ENCODE peak calls at places on chromosomes 4 and X, in four cellular contexts. D is uterus; V is CD8-positive, alpha-beta T cell; L is thyroid gland. N is an unnamed sample.
A peak's percentile ranks its signal among the peaks of the same experiment; 100 is the strongest.

GRCh38 chr4:156672492-156672891 is 299.1 kb downstream of the PDGFC start:
- DNase-seq in V (no peak), L (no peak), D (no peak), N (no peak)

GRCh38 chr4:158020734-158021346 is 152.0 kb downstream of the GASK1B start:
- DNase-seq in L (no peak), D (peak; percentile 65), V (no peak), N (no peak)

GRCh38 chrX:150503898-150504219 is 64.6 kb upstream of the MTM1 start:
- DNase-seq in D (no peak), L (peak; percentile 26), V (no peak), N (no peak)

GRCh38 chr4:99008051-99008450 is 12.5 kb downstream of the METAP1 start:
- DNase-seq in L (no peak), V (no peak), D (no peak), N (no peak)

GRCh38 chr4:86452323-86452995 is 92.6 kb upstream of the MAPK10 start:
- DNase-seq in D (peak; percentile 58), V (no peak), L (no peak), N (no peak)

GRCh38 chrX:40147399-40148188 is 49.8 kb upstream of the BCOR start:
- DNase-seq in V (no peak), L (no peak), D (no peak), N (peak; percentile 14)

GRCh38 chr4:53905935-53906377 is 158.4 kb downstream of the CHIC2 start:
- DNase-seq in D (peak; percentile 51), V (no peak), L (peak; percentile 60), N (no peak)

GRCh38 chr4:87219648-87220093 is 747 bp downstream of the KLHL8 start:
- DNase-seq in V (peak; percentile 8), D (peak; percentile 33), L (peak; percentile 52), N (no peak)

GRCh38 chrX:9885150-9885549 is 82.0 kb upstream of the CLDN34 start:
- DNase-seq in V (peak; percentile 2), D (no peak), L (peak; percentile 59), N (peak; percentile 62)

GRCh38 chrX:86455495-86455894 is 307.2 kb downstream of the DACH2 start:
- DNase-seq in D (no peak), V (no peak), L (no peak), N (no peak)

GRCh38 chrX:130144509-130144908 is 21.1 kb downstream of the AIFM1 start:
- DNase-seq in D (no peak), L (no peak), V (no peak), N (no peak)

GRCh38 chr4:173333658-173334084 is 487 bp downstream of the HMGB2 start:
- DNase-seq in L (peak; percentile 70), V (no peak), D (peak; percentile 63), N (peak; percentile 46)

GRCh38 chrX:140817943-140818342 is 108.4 kb downstream of the LINC00632 start:
- DNase-seq in V (no peak), L (no peak), D (no peak), N (peak; percentile 9)

GRCh38 chr4:1207157-1207470 is 34.7 kb upstream of the SPON2 start:
- DNase-seq in L (no peak), V (no peak), D (no peak), N (no peak)

GRCh38 chrX:96436105-96436504 is 248.5 kb upstream of the DIAPH2 start:
- DNase-seq in L (no peak), D (no peak), V (no peak), N (no peak)

GRCh38 chrX:10617186-10617963 is 3.0 kb downstream of the MID1 start:
- DNase-seq in V (no peak), L (no peak), D (no peak), N (no peak)

GRCh38 chr4:119118397-119118796 is 17.2 kb upstream of the MYOZ2 start:
- DNase-seq in D (no peak), L (no peak), V (no peak), N (no peak)

GRCh38 chr4:143531368-143531767 is 17.9 kb downstream of the SMARCA5 start:
- DNase-seq in D (no peak), L (no peak), V (no peak), N (no peak)

GRCh38 chr4:7526491-7526890 is 91.8 kb upstream of the PSAPL1 start:
- DNase-seq in D (no peak), V (no peak), L (no peak), N (no peak)
- TF ChIP-seq CTCF in D (no peak), V (no peak), L (no peak), N (no peak)

GRCh38 chr4:112173593-112174559 is 28.6 kb downstream of the FAM241A start:
- DNase-seq in L (no peak), D (no peak), V (no peak), N (no peak)
- TF ChIP-seq CTCF in L (no peak), D (no peak), V (no peak), N (no peak)

DNA sequence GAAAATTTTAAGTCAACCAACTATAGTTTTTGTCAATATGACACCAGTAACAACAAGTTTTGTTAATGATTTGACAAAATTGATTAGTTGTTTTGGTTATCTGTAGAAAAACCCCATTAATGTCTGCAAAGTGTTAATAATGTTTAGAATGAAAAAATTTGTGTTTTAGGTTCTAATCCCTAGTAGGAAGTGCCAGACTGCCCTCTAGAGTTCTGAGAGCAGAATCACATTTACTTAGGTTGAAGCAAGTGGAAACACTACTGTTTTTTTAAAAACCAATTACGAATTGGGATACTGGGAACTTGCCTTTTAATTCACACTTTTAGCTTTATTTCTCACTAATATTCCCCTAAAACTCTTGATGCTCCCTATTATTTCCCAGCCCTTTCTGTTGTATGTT is 101.1 kb upstream of the CYLC1 start:
- DNase-seq in D (no peak), L (no peak), V (no peak), N (no peak)
- TF ChIP-seq CTCF in D (no peak), L (no peak), V (no peak), N (peak; percentile 29)

GRCh38 chrX:119784747-119785446 is 6.5 kb downstream of the RPL39 start:
- DNase-seq in V (peak; percentile 15), D (no peak), L (peak; percentile 2), N (peak; percentile 39)
- TF ChIP-seq CTCF in V (peak; percentile 47), D (no peak), L (no peak), N (peak; percentile 25)

GRCh38 chr4:23934223-23934622 is 44.4 kb upstream of the PPARGC1A start:
- DNase-seq in V (no peak), L (no peak), D (no peak), N (no peak)

GRCh38 chr4:23932935-23933334 is 43.1 kb upstream of the PPARGC1A start:
- DNase-seq in V (no peak), D (no peak), L (no peak), N (no peak)

GRCh38 chr4:23937173-23937572 is 47.3 kb upstream of the PPARGC1A start:
- DNase-seq in V (no peak), D (no peak), L (no peak), N (no peak)

GRCh38 chr4:23932186-23932585 is 42.3 kb upstream of the PPARGC1A start:
- DNase-seq in D (no peak), L (no peak), V (no peak), N (no peak)

DNA sequence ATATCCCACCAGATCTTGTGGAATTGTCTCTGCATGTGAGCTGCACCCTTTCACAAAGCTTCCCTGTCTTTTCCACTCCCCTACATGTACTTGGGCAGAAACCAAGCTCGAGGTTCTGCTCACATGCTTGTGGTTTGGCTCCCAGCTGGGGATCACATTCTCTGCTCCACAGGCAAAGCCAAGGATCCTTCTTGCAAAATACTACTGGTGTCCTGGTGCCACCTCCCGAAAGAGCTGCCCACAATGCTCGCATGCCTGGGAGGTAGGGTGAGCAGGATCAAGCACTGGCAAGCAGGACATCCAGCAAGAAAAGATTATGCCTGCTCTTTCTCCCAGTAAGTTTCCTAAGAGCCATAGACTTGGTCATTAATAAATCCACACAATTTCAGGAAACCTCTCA is 45.1 kb upstream of the PPARGC1A start:
- DNase-seq in L (peak; percentile 83), V (no peak), D (no peak), N (no peak)
- TF ChIP-seq CTCF in L (no peak), V (no peak), D (no peak), N (no peak)

GRCh38 chr4:74906771-74907170 is 26.1 kb upstream of the PARM1 start:
- DNase-seq in V (no peak), L (no peak), D (no peak), N (no peak)
- TF ChIP-seq CTCF in V (no peak), L (no peak), D (no peak), N (no peak)